ENCODE peak calls at places on chromosome 20, in six cellular contexts. Q is esophagus squamous epithelium; U is K562; D is CD8-positive, alpha-beta T cell; C is AG04449; H is Caco-2. E is an unnamed sample.

GRCh38 chr20:54091120-54091480 is 20.7 kb upstream of the BCAS1 start:
- DNase-seq in Q (no peak), U (no peak), D (no peak), C (no peak), H (no peak), E (no peak)

GRCh38 chr20:40673442-40673841 is 15.6 kb downstream of the MAFB start:
- DNase-seq in Q (no peak), U (no peak), D (no peak), C (no peak), H (no peak), E (no peak)

GRCh38 chr20:61718361-61718760 is 347.3 kb downstream of the TAF4 start:
- DNase-seq in Q (no peak), U (no peak), D (no peak), C (no peak), H (no peak), E (no peak)

GRCh38 chr20:52103911-52104545 is 87.6 kb downstream of the ZFP64 start:
- DNase-seq in Q (no peak), U (no peak), D (no peak), C (no peak), H (no peak), E (no peak)

GRCh38 chr20:52448513-52448912 is 256.9 kb upstream of the ZFP64 start:
- DNase-seq in Q (no peak), U (no peak), D (no peak), C (no peak), H (no peak), E (no peak)

GRCh38 chr20:2756056-2756611 is 44.3 kb downstream of the CPXM1 start:
- DNase-seq in Q (no peak), U (peak; percentile 49), D (no peak), C (no peak), H (peak; percentile 48), E (peak; percentile 27)

GRCh38 chr20:20060234-20060998 is 8.1 kb downstream of the CFAP61 start:
- DNase-seq in Q (no peak), U (no peak), D (no peak), C (no peak), H (no peak), E (no peak)

GRCh38 chr20:53930651-53931504 is 139.5 kb downstream of the BCAS1 start:
- DNase-seq in Q (no peak), U (no peak), D (no peak), C (no peak), H (no peak), E (no peak)

GRCh38 chr20:47521059-47521808 is 19.5 kb downstream of the NCOA3 start:
- DNase-seq in Q (no peak), U (peak; percentile 30), D (no peak), C (no peak), H (peak; percentile 51), E (no peak)

GRCh38 chr20:5195655-5196054 is 68.8 kb downstream of the CDS2 start:
- DNase-seq in Q (no peak), U (no peak), D (no peak), C (no peak), H (no peak), E (no peak)

GRCh38 chr20:53957421-53958172 is 112.8 kb downstream of the BCAS1 start:
- DNase-seq in Q (no peak), U (no peak), D (no peak), C (no peak), H (no peak), E (peak; percentile 60)

GRCh38 chr20:57379263-57379647 is 11.9 kb upstream of the RBM38 start:
- DNase-seq in Q (no peak), U (no peak), D (no peak), C (no peak), H (no peak), E (no peak)

GRCh38 chr20:23856736-23857135 is 22.8 kb downstream of the CST5 start:
- DNase-seq in Q (no peak), U (no peak), D (no peak), C (no peak), H (no peak), E (no peak)

GRCh38 chr20:47164076-47164634 is 192.3 kb downstream of the ZMYND8 start:
- DNase-seq in Q (no peak), U (no peak), D (no peak), C (no peak), H (no peak), E (no peak)

GRCh38 chr20:52295556-52295955 is 104.0 kb upstream of the ZFP64 start:
- DNase-seq in Q (no peak), U (no peak), D (no peak), C (no peak), H (no peak), E (no peak)

GRCh38 chr20:57434390-57434700 is 43.1 kb downstream of the RBM38 start:
- DNase-seq in Q (no peak), U (no peak), D (peak; percentile 27), C (no peak), H (no peak), E (no peak)

GRCh38 chr20:9514072-9514460 is 324 bp upstream of the LAMP5 start:
- DNase-seq in Q (no peak), U (no peak), D (no peak), C (no peak), H (no peak), E (no peak)

GRCh38 chr20:12068146-12068545 is 150.5 kb downstream of the BTBD3 start:
- DNase-seq in Q (no peak), U (no peak), D (no peak), C (no peak), H (peak; percentile 8), E (no peak)

GRCh38 chr20:31489152-31489551 is 14.1 kb downstream of the REM1 start:
- DNase-seq in Q (no peak), U (no peak), D (no peak), C (no peak), H (no peak), E (no peak)

GRCh38 chr20:8389381-8390368 is 257.6 kb downstream of the PLCB1 start:
- DNase-seq in Q (no peak), U (peak; percentile 27), D (no peak), C (no peak), H (peak; percentile 27), E (peak; percentile 53)

GRCh38 chr20:10660661-10661060 is 13.1 kb downstream of the JAG1 start:
- DNase-seq in Q (no peak), U (no peak), D (no peak), C (no peak), H (no peak), E (no peak)

GRCh38 chr20:31934968-31935764 is 16.7 kb downstream of the PDRG1 start:
- DNase-seq in Q (no peak), U (no peak), D (no peak), C (no peak), H (no peak), E (no peak)

GRCh38 chr20:17399303-17399985 is 131.7 kb downstream of the BFSP1 start:
- DNase-seq in Q (no peak), U (no peak), D (no peak), C (no peak), H (no peak), E (no peak)

GRCh38 chr20:62821726-62822210 is 4.9 kb downstream of the COL9A3 start:
- DNase-seq in Q (no peak), U (no peak), D (no peak), C (no peak), H (no peak), E (no peak)

GRCh38 chr20:62823688-62824475 is 7.0 kb downstream of the COL9A3 start:
- DNase-seq in Q (no peak), U (no peak), D (no peak), C (no peak), H (no peak), E (no peak)

GRCh38 chr20:62824476-62825287 is 7.8 kb downstream of the COL9A3 start:
- DNase-seq in Q (no peak), U (peak; percentile 81), D (no peak), C (no peak), H (no peak), E (no peak)

GRCh38 chr20:62822239-62822787 is 5.5 kb downstream of the COL9A3 start:
- DNase-seq in Q (no peak), U (no peak), D (no peak), C (no peak), H (no peak), E (no peak)

DNA sequence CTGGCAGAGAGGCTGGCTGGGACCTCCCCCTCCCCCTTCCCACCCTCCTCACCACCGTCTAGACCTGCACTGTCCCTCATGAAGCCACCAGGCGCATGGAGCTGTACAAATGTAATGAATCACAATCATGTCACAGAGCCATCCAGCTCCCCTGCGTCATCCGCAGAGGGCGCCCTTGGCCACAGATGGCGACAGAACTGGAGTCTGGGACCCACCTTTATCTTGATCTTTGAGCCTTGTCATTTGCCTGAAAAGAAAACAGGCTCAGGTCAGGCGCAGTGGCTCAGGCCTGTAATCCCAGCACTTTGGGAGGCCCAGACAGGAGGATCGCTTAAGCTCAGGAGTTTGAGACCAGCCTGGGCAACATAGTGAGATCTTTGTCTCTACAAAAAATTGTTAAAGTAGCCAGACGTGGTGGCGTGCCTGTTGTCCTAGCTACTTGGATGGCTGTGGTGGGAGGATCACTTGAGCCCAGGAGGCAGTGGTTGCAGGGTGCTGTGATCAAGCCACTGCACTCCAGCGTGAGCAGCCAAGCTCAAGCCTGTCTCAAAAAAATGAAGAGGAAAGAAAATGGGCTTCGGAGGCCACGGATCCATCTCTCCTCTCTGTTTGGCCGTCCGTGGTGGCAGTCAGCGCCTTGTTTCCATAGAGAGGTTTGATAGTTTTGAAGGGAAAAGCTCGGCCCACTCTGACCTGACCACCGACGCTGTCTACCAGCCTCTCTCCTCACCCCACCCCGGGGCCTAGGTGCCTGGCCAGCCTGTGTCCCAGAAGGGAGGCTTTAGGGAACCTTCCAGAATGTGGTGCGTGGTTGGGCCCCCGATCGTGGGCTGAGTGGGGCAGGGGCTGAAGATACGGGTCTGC is 6.2 kb downstream of the COL9A3 start:
- DNase-seq in Q (no peak), U (peak; percentile 95), D (no peak), C (no peak), H (peak; percentile 83), E (no peak)
- TF ChIP-seq CTCF in Q (no peak), U (peak; percentile 90), D (no peak), C (peak; percentile 35), H (peak; percentile 36), E (peak; percentile 35)

GRCh38 chr20:1371235-1371782 is 21.5 kb downstream of the FKBP1A start:
- DNase-seq in Q (no peak), U (no peak), D (no peak), C (no peak), H (no peak), E (no peak)
- H3K4me3 ChIP-seq in Q (no peak overlapping the region), U (no peak overlapping the region), D (no peak overlapping the region), C (no peak overlapping the region), H (no peak overlapping the region), E (no peak overlapping the region)

GRCh38 chr20:34834459-34834893 is 9.0 kb upstream of the NCOA6 start:
- DNase-seq in Q (no peak), U (peak; percentile 43), D (no peak), C (peak; percentile 0), H (peak; percentile 40), E (peak; percentile 20)
- TF ChIP-seq CTCF in Q (no peak), U (peak; percentile 48), D (peak; percentile 66), C (no peak), H (peak; percentile 75), E (no peak)

GRCh38 chr20:44969320-44969879 is 3.1 kb downstream of the STK4 start:
- DNase-seq in Q (no peak), U (peak; percentile 32), D (peak; percentile 29), C (no peak), H (no peak), E (no peak)
- H3K4me3 ChIP-seq in Q (peak overlapping the region; percentile 79), U (no peak overlapping the region), D (peak overlapping the region; percentile 97), C (no peak overlapping the region), H (no peak overlapping the region), E (no peak overlapping the region)